ENCODE peak calls at places on chromosomes 12 and 14, in six cellular contexts. T is body of pancreas, J is PC-3, K is uterus, Y is BE2C, H is mucosa of descending colon. R is an unnamed sample.

GRCh38 chr12:53950789-53951576 is 3.7 kb upstream of the HOXC12 start:
- DNase-seq in H (no peak), J (no peak), Y (no peak), T (no peak), K (no peak), R (no peak)

GRCh38 chr12:4483885-4484823 is 38.5 kb upstream of the FGF6 start:
- DNase-seq in T (no peak), Y (no peak), K (no peak), H (no peak), J (peak; percentile 62), R (no peak)

GRCh38 chr12:530871-531270 is 71.1 kb downstream of the B4GALNT3 start:
- DNase-seq in T (no peak), Y (no peak), H (no peak), K (no peak), J (no peak), R (no peak)

GRCh38 chr14:92645841-92646478 is 102.5 kb downstream of the LGMN start:
- DNase-seq in T (no peak), K (no peak), J (peak; percentile 77), H (no peak), Y (no peak), R (no peak)

GRCh38 chr12:123761841-123762714 is at the start of gene DNAH10:
- DNase-seq in H (peak; percentile 69), T (no peak), Y (peak; percentile 81), J (no peak), K (no peak), R (no peak)

GRCh38 chr14:65433646-65434045 is 21.1 kb downstream of the FUT8 start:
- DNase-seq in Y (no peak), K (no peak), T (no peak), J (no peak), H (no peak), R (no peak)

GRCh38 chr14:64671591-64671990 is 32.6 kb upstream of the PLEKHG3 start:
- DNase-seq in T (peak; percentile 52), J (peak; percentile 78), Y (no peak), H (no peak), K (no peak), R (no peak)

GRCh38 chr12:55728932-55729591 is at the start of gene CD63:
- DNase-seq in T (peak; percentile 91), H (peak; percentile 94), K (peak; percentile 92), J (peak; percentile 77), Y (peak; percentile 90), R (peak; percentile 85)

GRCh38 chr14:80456200-80456599 is 244.9 kb upstream of the DIO2 start:
- DNase-seq in T (no peak), Y (no peak), H (no peak), J (peak; percentile 52), K (no peak), R (no peak)

GRCh38 chr12:26226629-26227375 is 31.4 kb downstream of the SSPN start:
- DNase-seq in J (peak; percentile 41), K (no peak), Y (peak; percentile 57), H (peak; percentile 67), T (peak; percentile 43), R (no peak)

GRCh38 chr12:114384746-114385145 is 21.2 kb downstream of the TBX5 start:
- DNase-seq in Y (no peak), J (no peak), K (no peak), T (no peak), H (no peak), R (no peak)

GRCh38 chr12:88520436-88520820 is 59.8 kb downstream of the KITLG start:
- DNase-seq in J (no peak), K (no peak), Y (no peak), T (no peak), H (no peak), R (no peak)

GRCh38 chr12:79223210-79223609 is 358.6 kb downstream of the SYT1 start:
- DNase-seq in T (no peak), J (no peak), H (no peak), K (no peak), Y (no peak), R (no peak)

GRCh38 chr14:21668377-21668776 is 5.2 kb downstream of the OR4E1 start:
- DNase-seq in J (peak; percentile 76), Y (no peak), T (no peak), H (no peak), K (no peak), R (no peak)

GRCh38 chr14:52417139-52417538 is 103.0 kb downstream of the PTGER2 start:
- DNase-seq in J (no peak), Y (no peak), T (no peak), K (no peak), H (no peak), R (no peak)

GRCh38 chr14:44490966-44491365 is 16.1 kb downstream of the FSCB start:
- DNase-seq in Y (no peak), T (no peak), J (peak; percentile 49), K (no peak), H (no peak), R (no peak)

GRCh38 chr12:8829621-8830020 is 7.2 kb downstream of the A2ML1 start:
- DNase-seq in T (no peak), Y (no peak), J (no peak), K (no peak), H (no peak), R (no peak)

GRCh38 chr12:575129-575502 is 88.1 kb downstream of the NINJ2 start:
- DNase-seq in T (no peak), K (no peak), Y (no peak), H (no peak), J (no peak), R (no peak)

GRCh38 chr12:6226002-6226700 is 26.0 kb downstream of the CD9 start:
- DNase-seq in K (peak; percentile 90), J (no peak), Y (no peak), T (peak; percentile 22), H (peak; percentile 58), R (no peak)

GRCh38 chr12:56804169-56804568 is 41.0 kb downstream of the HSD17B6 start:
- DNase-seq in Y (no peak), T (no peak), J (no peak), K (no peak), H (no peak), R (no peak)
- TF ChIP-seq CTCF in Y (no peak), T (no peak), J (no peak), K (no peak), H (no peak), R (no peak)

GRCh38 chr14:91419451-91419850 is 1.8 kb upstream of the CCDC88C start:
- DNase-seq in Y (no peak), J (peak; percentile 3), H (no peak), K (no peak), T (no peak), R (no peak)

GRCh38 chr14:91417983-91418386 is 365 bp upstream of the CCDC88C start:
- DNase-seq in Y (peak; percentile 52), K (no peak), T (peak; percentile 41), J (peak; percentile 63), H (no peak), R (no peak)

GRCh38 chr14:91417134-91417982 is at the start of gene CCDC88C:
- DNase-seq in J (peak; percentile 68), Y (peak; percentile 70), T (peak; percentile 83), K (peak; percentile 42), H (peak; percentile 86), R (peak; percentile 60)

GRCh38 chr14:91418387-91419043 is 895 bp upstream of the CCDC88C start:
- DNase-seq in J (peak; percentile 72), K (peak; percentile 45), T (peak; percentile 62), Y (peak; percentile 66), H (peak; percentile 89), R (peak; percentile 60)

DNA sequence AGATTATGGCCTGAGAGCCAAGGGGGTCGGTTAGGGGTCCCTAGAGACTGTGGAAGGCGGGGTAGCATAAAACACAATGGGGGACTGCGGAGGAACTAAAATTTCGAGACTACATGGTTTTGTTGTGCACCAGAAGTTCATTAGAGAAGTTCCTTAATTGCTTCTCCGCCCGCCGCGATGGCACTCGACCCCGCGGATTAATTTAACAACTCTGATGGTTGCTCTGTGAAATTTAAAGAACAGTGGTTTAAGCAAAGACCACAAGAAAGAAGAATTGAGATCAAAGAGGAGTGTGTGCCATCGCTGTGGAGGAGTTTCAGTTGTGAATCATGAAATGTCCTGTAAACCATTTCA is 1.4 kb upstream of the CCDC88C start:
- DNase-seq in J (no peak), K (no peak), T (no peak), Y (no peak), H (no peak), R (no peak)
- TF ChIP-seq CTCF in J (no peak), K (no peak), T (peak; percentile 4), Y (no peak), H (no peak), R (peak; percentile 53)

DNA sequence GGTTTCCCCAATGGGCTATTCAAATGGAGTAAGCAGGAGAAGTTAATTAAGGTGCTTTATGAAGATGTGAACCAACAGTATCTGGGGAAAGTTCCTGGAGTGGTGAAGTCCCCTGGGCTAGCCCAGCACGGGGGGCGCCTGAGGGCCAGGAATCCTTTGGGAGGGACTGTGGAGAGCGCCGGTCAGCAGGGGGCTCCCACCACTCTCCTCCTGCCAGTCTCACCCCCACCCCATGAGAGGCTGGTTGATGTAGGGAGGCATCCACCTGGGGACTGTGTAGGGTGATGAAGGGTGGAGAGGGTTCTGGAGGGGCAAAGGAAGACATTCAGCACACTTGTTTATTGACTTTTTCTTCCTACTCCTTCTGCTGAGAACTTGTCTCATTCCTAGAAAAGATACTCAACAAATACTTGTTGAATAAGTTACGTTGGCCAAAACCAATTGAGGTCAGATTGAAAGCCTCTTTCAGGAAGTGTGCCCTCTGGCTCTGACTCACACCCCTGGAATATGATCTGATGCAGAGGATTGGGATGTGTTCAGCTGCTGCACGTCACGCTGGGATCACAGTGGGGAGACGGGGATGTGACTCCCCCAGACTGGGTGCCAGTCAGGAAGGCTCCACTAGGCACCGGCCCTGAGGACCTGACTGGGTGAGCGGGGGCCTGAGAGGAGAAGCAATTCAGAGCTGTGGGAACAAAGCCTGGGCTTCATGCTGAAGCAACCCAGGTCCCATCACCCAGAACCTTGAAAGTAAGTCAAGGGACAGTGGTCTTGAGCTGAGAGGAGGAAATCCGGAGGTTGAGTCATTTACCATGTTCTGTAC is 4.2 kb downstream of the CEBPE start:
- DNase-seq in K (no peak), H (no peak), T (peak; percentile 29), J (peak; percentile 93), Y (no peak), R (peak; percentile 67)
- TF ChIP-seq CTCF in K (no peak), H (no peak), T (no peak), J (peak; percentile 32), Y (no peak), R (no peak)

GRCh38 chr12:93115198-93115601 is 186.1 kb upstream of the EEA1 start:
- DNase-seq in K (no peak), J (no peak), T (no peak), H (no peak), Y (no peak), R (no peak)

GRCh38 chr12:93115646-93116045 is 186.6 kb upstream of the EEA1 start:
- DNase-seq in J (no peak), H (no peak), T (no peak), K (no peak), Y (no peak), R (no peak)

GRCh38 chr12:93113317-93114006 is 184.4 kb upstream of the EEA1 start:
- DNase-seq in K (no peak), H (no peak), J (no peak), T (no peak), Y (no peak), R (no peak)

GRCh38 chr12:93111791-93112208 is 182.7 kb upstream of the EEA1 start:
- DNase-seq in K (no peak), T (no peak), H (no peak), Y (no peak), J (no peak), R (no peak)

DNA sequence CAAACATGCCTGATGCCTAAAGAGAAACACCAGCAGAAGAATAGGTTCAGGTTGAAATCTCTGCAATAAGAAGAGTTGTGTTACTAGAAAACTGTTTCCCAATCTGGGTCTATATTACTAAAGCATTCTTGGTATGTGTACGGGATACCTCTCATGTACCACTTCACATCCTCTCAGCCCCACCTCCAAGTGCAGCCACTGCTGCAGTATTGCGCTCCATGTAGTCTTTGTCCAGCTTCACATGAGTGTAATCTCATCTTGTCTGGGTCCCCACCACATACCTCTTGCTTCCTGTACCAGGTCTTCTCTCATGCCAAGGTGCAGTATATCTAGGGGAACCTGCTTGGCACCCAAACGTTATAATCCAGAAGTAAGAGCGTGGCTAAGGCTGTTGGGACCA is 187.5 kb upstream of the EEA1 start:
- DNase-seq in T (no peak), K (no peak), J (no peak), Y (no peak), H (no peak), R (no peak)
- TF ChIP-seq CTCF in T (no peak), K (no peak), J (no peak), Y (no peak), H (no peak), R (no peak)